ENCODE peak calls at places on chromosomes 11 and 22, in seven cellular contexts. One of them, this sample, is unnamed.
A peak's percentile ranks its signal among the peaks of the same experiment; 100 is the strongest.

GRCh38 chr11:68056317-68057285 is 17.8 kb downstream of the TCIRG1 start:
- DNase-seq in fibroblast of lung: no peak
- DNase-seq in iPS DF 6.9: no peak
- DNase-seq in esophagus squamous epithelium: no peak
- DNase-seq in kidney epithelial cell: no peak
- DNase-seq in small intestine: no peak
- DNase-seq in HFF-Myc: no peak
- DNase-seq in this sample: no peak

GRCh38 chr22:17501679-17502285 is 61.5 kb upstream of the SLC25A18 start:
- DNase-seq in kidney epithelial cell: no peak
- DNase-seq in HFF-Myc: peak; percentile 50
- DNase-seq in fibroblast of lung: peak; percentile 57
- DNase-seq in esophagus squamous epithelium: no peak
- DNase-seq in iPS DF 6.9: peak; percentile 33
- DNase-seq in small intestine: peak; percentile 59
- DNase-seq in this sample: no peak

GRCh38 chr22:49411236-49411635 is 416.4 kb downstream of the BRD1 start:
- DNase-seq in small intestine: no peak
- DNase-seq in fibroblast of lung: no peak
- DNase-seq in HFF-Myc: no peak
- DNase-seq in esophagus squamous epithelium: no peak
- DNase-seq in iPS DF 6.9: no peak
- DNase-seq in kidney epithelial cell: no peak
- DNase-seq in this sample: no peak

GRCh38 chr11:27563201-27563600 is 56.6 kb upstream of the LIN7C start:
- DNase-seq in iPS DF 6.9: no peak
- DNase-seq in small intestine: no peak
- DNase-seq in HFF-Myc: no peak
- DNase-seq in fibroblast of lung: peak; percentile 82
- DNase-seq in esophagus squamous epithelium: no peak
- DNase-seq in kidney epithelial cell: no peak
- DNase-seq in this sample: no peak

GRCh38 chr22:43185860-43186261 is 1.1 kb downstream of the TTLL12 start:
- DNase-seq in fibroblast of lung: peak; percentile 24
- DNase-seq in small intestine: peak; percentile 78
- DNase-seq in kidney epithelial cell: no peak
- DNase-seq in iPS DF 6.9: no peak
- DNase-seq in HFF-Myc: no peak
- DNase-seq in esophagus squamous epithelium: no peak
- DNase-seq in this sample: no peak

GRCh38 chr11:57482782-57483569 is 22.6 kb downstream of the RTN4RL2 start:
- DNase-seq in small intestine: no peak
- DNase-seq in esophagus squamous epithelium: no peak
- DNase-seq in fibroblast of lung: no peak
- DNase-seq in kidney epithelial cell: no peak
- DNase-seq in HFF-Myc: no peak
- DNase-seq in iPS DF 6.9: no peak
- DNase-seq in this sample: no peak

GRCh38 chr11:122261546-122261945 is 145.5 kb upstream of the BLID start:
- DNase-seq in esophagus squamous epithelium: no peak
- DNase-seq in HFF-Myc: no peak
- DNase-seq in iPS DF 6.9: no peak
- DNase-seq in small intestine: no peak
- DNase-seq in fibroblast of lung: no peak
- DNase-seq in kidney epithelial cell: no peak
- DNase-seq in this sample: no peak

GRCh38 chr22:40189979-40190378 is 12.3 kb downstream of the TNRC6B start:
- DNase-seq in HFF-Myc: no peak
- DNase-seq in fibroblast of lung: peak; percentile 71
- DNase-seq in kidney epithelial cell: no peak
- DNase-seq in esophagus squamous epithelium: no peak
- DNase-seq in iPS DF 6.9: no peak
- DNase-seq in small intestine: peak; percentile 28
- DNase-seq in this sample: no peak

GRCh38 chr22:40237788-40238424 is 60.2 kb downstream of the TNRC6B start:
- DNase-seq in fibroblast of lung: no peak
- DNase-seq in kidney epithelial cell: no peak
- DNase-seq in iPS DF 6.9: no peak
- DNase-seq in HFF-Myc: no peak
- DNase-seq in esophagus squamous epithelium: no peak
- DNase-seq in small intestine: no peak
- DNase-seq in this sample: no peak

GRCh38 chr22:45192701-45193187 is 29.0 kb downstream of the NUP50 start:
- DNase-seq in fibroblast of lung: no peak
- DNase-seq in small intestine: no peak
- DNase-seq in HFF-Myc: no peak
- DNase-seq in kidney epithelial cell: no peak
- DNase-seq in iPS DF 6.9: no peak
- DNase-seq in esophagus squamous epithelium: no peak
- DNase-seq in this sample: no peak

GRCh38 chr22:24325105-24325757 is 54.6 kb downstream of the SPECC1L start:
- DNase-seq in kidney epithelial cell: peak; percentile 59
- DNase-seq in fibroblast of lung: peak; percentile 85
- DNase-seq in small intestine: peak; percentile 63
- DNase-seq in esophagus squamous epithelium: no peak
- DNase-seq in iPS DF 6.9: no peak
- DNase-seq in HFF-Myc: peak; percentile 84
- DNase-seq in this sample: no peak

DNA sequence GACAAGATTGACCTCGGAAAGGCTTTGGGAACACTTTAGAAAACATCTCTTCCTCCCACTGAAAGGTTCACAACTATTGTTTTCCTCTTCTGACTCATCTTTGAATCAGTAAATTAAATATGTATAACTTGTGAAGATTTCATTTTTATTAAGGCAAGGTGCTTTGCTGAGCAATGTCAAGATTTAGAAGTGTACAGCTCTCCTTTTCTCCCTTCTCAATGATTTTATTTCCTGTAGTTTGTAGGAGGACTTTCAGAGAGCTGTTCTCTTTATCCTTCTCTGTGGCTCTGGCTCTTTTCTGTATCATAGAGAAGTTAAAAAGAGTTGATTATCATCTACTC is 594.2 kb downstream of the METTL15 start:
- DNase-seq in HFF-Myc: no peak
- DNase-seq in iPS DF 6.9: no peak
- DNase-seq in small intestine: no peak
- DNase-seq in fibroblast of lung: peak; percentile 13
- DNase-seq in kidney epithelial cell: no peak
- DNase-seq in esophagus squamous epithelium: no peak
- DNase-seq in this sample: no peak
- H3K4me3 ChIP-seq in HFF-Myc: no peak overlapping the region
- H3K4me3 ChIP-seq in iPS DF 6.9: no peak overlapping the region
- H3K4me3 ChIP-seq in small intestine: no peak overlapping the region
- H3K4me3 ChIP-seq in fibroblast of lung: no peak overlapping the region
- H3K4me3 ChIP-seq in kidney epithelial cell: no peak overlapping the region
- H3K4me3 ChIP-seq in esophagus squamous epithelium: no peak overlapping the region
- H3K4me3 ChIP-seq in this sample: no peak overlapping the region

GRCh38 chr11:2446590-2447252 is 1.9 kb downstream of the KCNQ1 start:
- DNase-seq in small intestine: no peak
- DNase-seq in iPS DF 6.9: no peak
- DNase-seq in fibroblast of lung: no peak
- DNase-seq in esophagus squamous epithelium: no peak
- DNase-seq in kidney epithelial cell: no peak
- DNase-seq in HFF-Myc: no peak
- DNase-seq in this sample: no peak

GRCh38 chr11:2448661-2449547 is 4.1 kb downstream of the KCNQ1 start:
- DNase-seq in kidney epithelial cell: no peak
- DNase-seq in iPS DF 6.9: no peak
- DNase-seq in HFF-Myc: no peak
- DNase-seq in fibroblast of lung: no peak
- DNase-seq in esophagus squamous epithelium: no peak
- DNase-seq in small intestine: no peak
- DNase-seq in this sample: no peak

GRCh38 chr11:2447951-2448650 is 3.3 kb downstream of the KCNQ1 start:
- DNase-seq in esophagus squamous epithelium: no peak
- DNase-seq in fibroblast of lung: no peak
- DNase-seq in iPS DF 6.9: no peak
- DNase-seq in kidney epithelial cell: no peak
- DNase-seq in HFF-Myc: no peak
- DNase-seq in small intestine: no peak
- DNase-seq in this sample: no peak

GRCh38 chr11:2445948-2446551 is 1.2 kb downstream of the KCNQ1 start:
- DNase-seq in small intestine: peak; percentile 56
- DNase-seq in kidney epithelial cell: no peak
- DNase-seq in HFF-Myc: no peak
- DNase-seq in iPS DF 6.9: no peak
- DNase-seq in esophagus squamous epithelium: no peak
- DNase-seq in fibroblast of lung: no peak
- DNase-seq in this sample: no peak

DNA sequence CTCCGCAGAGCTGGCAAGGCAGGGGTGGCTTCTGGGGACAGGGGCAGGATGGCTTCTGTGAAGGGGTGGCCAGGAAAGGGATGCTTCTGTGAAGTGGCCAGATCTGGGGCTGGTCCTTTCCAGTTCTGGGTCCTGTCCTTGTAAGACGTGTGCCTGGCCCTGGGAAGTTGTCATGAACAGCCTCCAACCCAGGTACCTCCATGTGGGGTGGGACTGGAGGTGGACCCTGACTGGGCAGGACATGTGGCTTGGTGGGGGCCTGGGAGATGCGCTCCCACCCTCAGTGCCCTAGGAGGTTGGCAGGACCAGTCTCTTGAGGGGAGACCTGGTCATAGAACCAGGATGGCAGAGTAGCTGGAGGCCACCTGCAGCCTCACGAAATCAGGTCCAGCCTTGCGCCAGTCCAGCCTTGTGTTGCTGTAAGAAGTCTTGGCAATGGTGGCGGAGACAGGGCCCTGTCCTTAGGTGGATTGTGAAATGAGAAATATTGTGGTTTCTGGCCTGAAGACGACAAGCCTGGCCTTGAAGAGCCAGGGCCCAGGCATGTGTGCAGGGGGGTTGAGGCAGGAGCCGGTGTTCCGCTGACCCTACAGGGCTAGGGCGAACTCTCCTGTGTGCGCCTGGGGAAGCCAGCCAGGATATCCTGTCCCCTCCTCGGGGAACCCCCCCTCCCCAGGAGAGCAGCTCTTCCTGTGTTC is 2.6 kb downstream of the KCNQ1 start:
- DNase-seq in small intestine: no peak
- DNase-seq in fibroblast of lung: no peak
- DNase-seq in iPS DF 6.9: no peak
- DNase-seq in HFF-Myc: no peak
- DNase-seq in esophagus squamous epithelium: no peak
- DNase-seq in kidney epithelial cell: no peak
- DNase-seq in this sample: no peak
- H3K4me3 ChIP-seq in small intestine: no peak overlapping the region
- H3K4me3 ChIP-seq in fibroblast of lung: no peak overlapping the region
- H3K4me3 ChIP-seq in iPS DF 6.9: no peak overlapping the region
- H3K4me3 ChIP-seq in HFF-Myc: no peak overlapping the region
- H3K4me3 ChIP-seq in esophagus squamous epithelium: no peak overlapping the region
- H3K4me3 ChIP-seq in kidney epithelial cell: no peak overlapping the region
- H3K4me3 ChIP-seq in this sample: no peak overlapping the region

GRCh38 chr22:37100589-37101127 is 8.9 kb downstream of the TMPRSS6 start:
- DNase-seq in HFF-Myc: no peak
- DNase-seq in fibroblast of lung: no peak
- DNase-seq in iPS DF 6.9: no peak
- DNase-seq in esophagus squamous epithelium: no peak
- DNase-seq in kidney epithelial cell: no peak
- DNase-seq in small intestine: peak; percentile 94
- DNase-seq in this sample: no peak
- H3K4me3 ChIP-seq in HFF-Myc: no peak overlapping the region
- H3K4me3 ChIP-seq in fibroblast of lung: no peak overlapping the region
- H3K4me3 ChIP-seq in iPS DF 6.9: no peak overlapping the region
- H3K4me3 ChIP-seq in esophagus squamous epithelium: no peak overlapping the region
- H3K4me3 ChIP-seq in kidney epithelial cell: no peak overlapping the region
- H3K4me3 ChIP-seq in small intestine: no peak overlapping the region
- H3K4me3 ChIP-seq in this sample: no peak overlapping the region

GRCh38 chr11:1151366-1152315 is 6.1 kb upstream of the MUC5AC start:
- DNase-seq in small intestine: no peak
- DNase-seq in fibroblast of lung: no peak
- DNase-seq in HFF-Myc: no peak
- DNase-seq in esophagus squamous epithelium: no peak
- DNase-seq in kidney epithelial cell: no peak
- DNase-seq in iPS DF 6.9: no peak
- DNase-seq in this sample: no peak
- H3K4me3 ChIP-seq in small intestine: no peak overlapping the region
- H3K4me3 ChIP-seq in fibroblast of lung: no peak overlapping the region
- H3K4me3 ChIP-seq in HFF-Myc: no peak overlapping the region
- H3K4me3 ChIP-seq in esophagus squamous epithelium: no peak overlapping the region
- H3K4me3 ChIP-seq in kidney epithelial cell: no peak overlapping the region
- H3K4me3 ChIP-seq in iPS DF 6.9: no peak overlapping the region
- H3K4me3 ChIP-seq in this sample: no peak overlapping the region

GRCh38 chr11:75537740-75538139 is 12.0 kb upstream of the GDPD5 start:
- DNase-seq in iPS DF 6.9: no peak
- DNase-seq in HFF-Myc: no peak
- DNase-seq in esophagus squamous epithelium: no peak
- DNase-seq in kidney epithelial cell: no peak
- DNase-seq in small intestine: no peak
- DNase-seq in fibroblast of lung: no peak
- DNase-seq in this sample: no peak

GRCh38 chr11:75539459-75540022 is 13.8 kb upstream of the GDPD5 start:
- DNase-seq in kidney epithelial cell: no peak
- DNase-seq in HFF-Myc: no peak
- DNase-seq in small intestine: no peak
- DNase-seq in esophagus squamous epithelium: no peak
- DNase-seq in iPS DF 6.9: no peak
- DNase-seq in fibroblast of lung: no peak
- DNase-seq in this sample: no peak

GRCh38 chr11:75535039-75535563 is 9.4 kb upstream of the GDPD5 start:
- DNase-seq in kidney epithelial cell: no peak
- DNase-seq in small intestine: no peak
- DNase-seq in HFF-Myc: no peak
- DNase-seq in iPS DF 6.9: no peak
- DNase-seq in esophagus squamous epithelium: no peak
- DNase-seq in fibroblast of lung: no peak
- DNase-seq in this sample: no peak

GRCh38 chr11:75538150-75538942 is 12.6 kb upstream of the GDPD5 start:
- DNase-seq in iPS DF 6.9: no peak
- DNase-seq in fibroblast of lung: no peak
- DNase-seq in kidney epithelial cell: no peak
- DNase-seq in small intestine: no peak
- DNase-seq in HFF-Myc: no peak
- DNase-seq in esophagus squamous epithelium: no peak
- DNase-seq in this sample: no peak

DNA sequence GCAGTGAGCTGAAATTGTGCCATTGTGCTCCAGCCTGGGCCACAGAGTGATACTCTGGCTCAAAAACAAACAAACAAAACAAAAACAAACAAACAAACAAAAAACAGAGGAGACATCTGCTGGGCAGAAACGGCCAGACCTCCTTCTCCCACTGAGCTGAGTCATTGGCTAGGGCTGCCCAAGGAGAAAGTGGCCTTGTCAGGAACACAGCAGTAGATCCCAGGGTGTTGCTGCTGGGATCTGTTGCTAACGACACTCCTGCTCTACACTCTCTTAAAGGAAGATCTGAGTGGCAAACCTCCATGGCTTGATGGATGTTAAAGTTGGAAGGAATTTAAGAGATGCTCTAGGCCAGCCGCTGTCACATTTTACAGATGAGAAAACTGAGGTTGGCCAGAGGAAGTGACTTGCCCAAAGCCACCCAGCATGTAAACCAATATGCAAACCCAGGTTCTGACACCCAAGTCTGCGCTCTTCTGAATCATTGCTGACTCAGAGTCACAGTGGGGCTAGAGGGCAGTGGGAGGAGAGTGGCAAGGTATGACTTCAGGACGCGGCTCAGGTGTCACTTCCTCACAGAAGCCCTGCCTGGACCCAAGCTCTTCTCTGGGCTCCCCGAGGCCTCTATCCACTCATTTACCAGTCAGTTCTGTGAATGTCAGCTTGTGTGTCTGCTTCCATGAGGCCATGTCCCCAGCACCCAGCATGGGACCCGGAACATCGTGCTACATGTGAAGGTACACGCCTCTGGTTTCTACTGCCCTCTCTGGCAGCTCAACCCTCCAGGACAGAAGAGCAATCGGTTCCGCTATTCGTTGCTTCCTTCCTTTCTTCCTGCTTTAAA is 11.3 kb upstream of the GDPD5 start:
- DNase-seq in HFF-Myc: no peak
- DNase-seq in iPS DF 6.9: no peak
- DNase-seq in small intestine: no peak
- DNase-seq in fibroblast of lung: peak; percentile 50
- DNase-seq in kidney epithelial cell: no peak
- DNase-seq in esophagus squamous epithelium: no peak
- DNase-seq in this sample: no peak
- H3K4me3 ChIP-seq in HFF-Myc: no peak overlapping the region
- H3K4me3 ChIP-seq in iPS DF 6.9: no peak overlapping the region
- H3K4me3 ChIP-seq in small intestine: no peak overlapping the region
- H3K4me3 ChIP-seq in fibroblast of lung: no peak overlapping the region
- H3K4me3 ChIP-seq in kidney epithelial cell: no peak overlapping the region
- H3K4me3 ChIP-seq in esophagus squamous epithelium: no peak overlapping the region
- H3K4me3 ChIP-seq in this sample: no peak overlapping the region

This sample was measured in vagina.